ENCODE peak calls at places on chromosomes 7 and 10, in seven cellular contexts. R, S, J, H, A, F and G are unnamed samples.

GRCh38 chr7:106071356-106071998 is 40.6 kb downstream of the SYPL1 start:
- DNase-seq in F (no peak), S (no peak), H (peak), R (no peak), A (no peak), J (peak), G (peak)

GRCh38 chr7:104983620-104984539 is 30.1 kb upstream of the KMT2E start:
- DNase-seq in H (peak), R (peak), F (peak), S (peak), J (peak), A (peak), G (peak)

GRCh38 chr10:33776419-33776818 is 442.0 kb upstream of the NRP1 start:
- DNase-seq in J (no peak), A (no peak), R (no peak), F (no peak), H (no peak), S (no peak), G (no peak)

GRCh38 chr7:157339777-157340677 is 3.2 kb downstream of the DNAJB6 start:
- DNase-seq in A (peak), H (peak), R (peak), S (peak), J (peak), F (peak), G (peak)

GRCh38 chr7:16347461-16348192 is 73.7 kb downstream of the CRPPA start:
- DNase-seq in S (no peak), A (peak), H (no peak), J (peak), F (peak), R (no peak), G (peak)

GRCh38 chr7:142033154-142033553 is 37.5 kb downstream of the MGAM start:
- DNase-seq in J (no peak), S (no peak), F (no peak), A (no peak), H (no peak), R (no peak), G (no peak)

GRCh38 chr10:113844091-113844490 is 9.8 kb downstream of the DCLRE1A start:
- DNase-seq in S (no peak), A (no peak), F (peak), H (no peak), J (peak), R (no peak), G (no peak)

GRCh38 chr7:55187701-55188491 is 169.1 kb downstream of the EGFR start:
- DNase-seq in A (peak), H (no peak), J (no peak), F (peak), R (peak), S (no peak), G (no peak)

GRCh38 chr7:51022821-51023220 is 240.1 kb upstream of the GRB10 start:
- DNase-seq in F (no peak), R (no peak), S (no peak), A (no peak), H (no peak), J (no peak), G (no peak)

GRCh38 chr7:70178787-70179186 is 580.5 kb downstream of the AUTS2 start:
- DNase-seq in H (no peak), S (no peak), J (peak), F (no peak), A (peak), R (no peak), G (no peak)

GRCh38 chr7:103658055-103659010 is 212.3 kb upstream of the SLC26A5 start:
- DNase-seq in F (no peak), R (no peak), H (no peak), A (no peak), J (no peak), S (no peak), G (no peak)

GRCh38 chr7:135758531-135758932 is 9.9 kb upstream of the FAM180A start:
- DNase-seq in F (peak), A (no peak), J (peak), R (no peak), S (no peak), H (no peak), G (no peak)

GRCh38 chr10:56583316-56583715 is 222.3 kb upstream of the ZWINT start:
- DNase-seq in J (peak), F (no peak), A (no peak), R (no peak), S (no peak), H (no peak), G (no peak)

GRCh38 chr7:1961776-1962276 is 270.9 kb downstream of the MAD1L1 start:
- DNase-seq in S (no peak), J (peak), A (no peak), F (peak), H (no peak), R (no peak), G (peak)

GRCh38 chr10:30413996-30414576 is 19.9 kb upstream of the MAP3K8 start:
- DNase-seq in R (no peak), S (no peak), A (peak), J (peak), H (peak), F (peak), G (peak)

GRCh38 chr7:136870799-136871487 is 2.5 kb downstream of the CHRM2 start:
- DNase-seq in A (peak), J (no peak), S (peak), R (peak), H (no peak), F (no peak), G (no peak)

GRCh38 chr10:3704565-3705360 is 80.2 kb downstream of the KLF6 start:
- DNase-seq in H (no peak), A (no peak), R (no peak), F (no peak), S (no peak), J (peak), G (no peak)

GRCh38 chr10:79098596-79099015 is 29.8 kb downstream of the ZMIZ1 start:
- DNase-seq in J (no peak), R (no peak), S (no peak), H (peak), F (no peak), A (no peak), G (no peak)

GRCh38 chr7:80288175-80289122 is 153.8 kb downstream of the GNAI1 start:
- DNase-seq in S (no peak), A (no peak), H (no peak), J (no peak), R (no peak), F (peak), G (no peak)

GRCh38 chr7:1225462-1226154 is 7.1 kb upstream of the UNCX start:
- DNase-seq in A (peak), J (peak), S (peak), R (no peak), F (peak), H (no peak), G (no peak)

GRCh38 chr7:151665363-151665762 is 145.7 kb upstream of the RHEB start:
- DNase-seq in A (peak), S (no peak), J (no peak), R (peak), F (peak), H (no peak), G (no peak)

GRCh38 chr7:131071786-131072504 is 255.7 kb upstream of the MKLN1 start:
- DNase-seq in F (peak), H (peak), A (no peak), R (no peak), J (peak), S (peak), G (no peak)

GRCh38 chr7:94615641-94616040 is 40.3 kb downstream of the SGCE start:
- DNase-seq in S (no peak), H (no peak), A (no peak), F (no peak), J (no peak), R (no peak), G (no peak)

GRCh38 chr10:44369851-44370250 is 15.0 kb downstream of the CXCL12 start:
- DNase-seq in F (no peak), A (no peak), S (no peak), R (no peak), J (no peak), H (no peak), G (no peak)

GRCh38 chr7:1027285-1028043 is 16.9 kb upstream of the GPR146 start:
- DNase-seq in S (no peak), A (peak), J (peak), F (peak), H (peak), R (no peak), G (no peak)

DNA sequence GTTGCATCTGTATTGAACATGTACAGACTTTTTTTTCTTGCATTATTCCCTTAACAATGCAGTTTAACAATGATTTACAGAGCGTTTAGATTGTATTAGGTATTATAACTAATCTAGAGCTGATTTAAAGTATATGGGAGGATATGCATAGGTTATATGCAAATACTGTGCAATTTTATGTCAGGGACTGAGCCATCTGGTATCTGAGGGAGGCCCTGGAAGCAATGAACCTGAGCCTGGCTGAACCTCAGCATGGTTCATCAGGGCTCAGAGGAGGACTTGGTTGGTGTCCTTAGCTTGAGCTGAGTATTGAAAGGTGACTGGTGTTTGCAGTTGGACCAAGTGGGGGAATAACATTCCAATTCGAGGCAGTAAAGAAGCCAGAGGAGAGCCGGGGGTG is 4.8 kb downstream of the ADCK2 start:
- DNase-seq in S (no peak), H (peak), A (no peak), R (no peak), F (no peak), J (no peak), G (no peak)
- H3K4me3 ChIP-seq in S (no peak), H (peak), A (no peak), R (no peak), F (no peak), J (no peak), G (no peak)

GRCh38 chr7:111238891-111239290 is 148.0 kb downstream of the LRRN3 start:
- DNase-seq in J (no peak), F (no peak), R (no peak), A (no peak), H (no peak), S (no peak), G (no peak)
- H3K4me3 ChIP-seq in J (no peak), F (no peak), R (peak), A (no peak), H (no peak), S (no peak), G (no peak)

DNA sequence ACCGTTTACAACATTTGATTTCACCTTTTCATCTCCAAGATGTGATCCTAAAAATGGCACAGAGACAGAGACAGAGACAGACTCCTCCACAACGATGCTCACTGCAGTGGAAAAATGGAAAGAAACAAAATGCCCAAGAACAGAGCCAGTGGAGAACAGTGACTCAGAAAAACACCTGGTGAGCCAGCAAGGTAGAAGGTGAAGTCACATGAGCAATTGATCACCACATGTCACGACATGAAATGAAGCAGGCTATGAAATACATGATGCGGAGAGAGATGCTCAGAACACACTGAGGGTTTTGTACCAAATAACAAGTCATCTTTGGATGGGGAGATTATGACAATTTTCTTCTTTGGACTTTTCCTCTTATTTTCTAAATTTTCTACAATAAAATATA is 3.5 kb downstream of the MSMB start:
- DNase-seq in H (no peak), R (no peak), S (no peak), F (no peak), J (peak), A (no peak), G (no peak)
- H3K4me3 ChIP-seq in H (no peak), R (no peak), S (no peak), F (no peak), J (no peak), A (no peak), G (no peak)

GRCh38 chr7:95910341-95910740 is 138.0 kb downstream of the DYNC1I1 start:
- DNase-seq in J (no peak), S (no peak), R (no peak), A (no peak), H (no peak), F (no peak), G (no peak)

GRCh38 chr7:95905165-95905564 is 132.8 kb downstream of the DYNC1I1 start:
- DNase-seq in A (peak), F (no peak), R (no peak), H (no peak), S (no peak), J (peak), G (no peak)

GRCh38 chr7:95906871-95907270 is 134.5 kb downstream of the DYNC1I1 start:
- DNase-seq in J (no peak), A (no peak), S (no peak), H (no peak), R (no peak), F (no peak), G (peak)

GRCh38 chr7:95908499-95908898 is 136.1 kb downstream of the DYNC1I1 start:
- DNase-seq in A (no peak), R (no peak), S (no peak), F (no peak), J (no peak), H (no peak), G (no peak)

GRCh38 chr7:95907337-95907736 is 135.0 kb downstream of the DYNC1I1 start:
- DNase-seq in F (no peak), J (no peak), R (no peak), A (no peak), H (no peak), S (no peak), G (no peak)
- H3K4me3 ChIP-seq in F (no peak), J (no peak), R (no peak), A (no peak), H (no peak), S (no peak), G (no peak)

GRCh38 chr7:48188776-48189520 is 17.7 kb downstream of the ABCA13 start:
- DNase-seq in R (no peak), A (no peak), H (no peak), S (no peak), J (no peak), F (peak), G (no peak)
- H3K4me3 ChIP-seq in R (no peak), A (no peak), H (no peak), S (no peak), J (no peak), F (no peak), G (no peak)

DNA sequence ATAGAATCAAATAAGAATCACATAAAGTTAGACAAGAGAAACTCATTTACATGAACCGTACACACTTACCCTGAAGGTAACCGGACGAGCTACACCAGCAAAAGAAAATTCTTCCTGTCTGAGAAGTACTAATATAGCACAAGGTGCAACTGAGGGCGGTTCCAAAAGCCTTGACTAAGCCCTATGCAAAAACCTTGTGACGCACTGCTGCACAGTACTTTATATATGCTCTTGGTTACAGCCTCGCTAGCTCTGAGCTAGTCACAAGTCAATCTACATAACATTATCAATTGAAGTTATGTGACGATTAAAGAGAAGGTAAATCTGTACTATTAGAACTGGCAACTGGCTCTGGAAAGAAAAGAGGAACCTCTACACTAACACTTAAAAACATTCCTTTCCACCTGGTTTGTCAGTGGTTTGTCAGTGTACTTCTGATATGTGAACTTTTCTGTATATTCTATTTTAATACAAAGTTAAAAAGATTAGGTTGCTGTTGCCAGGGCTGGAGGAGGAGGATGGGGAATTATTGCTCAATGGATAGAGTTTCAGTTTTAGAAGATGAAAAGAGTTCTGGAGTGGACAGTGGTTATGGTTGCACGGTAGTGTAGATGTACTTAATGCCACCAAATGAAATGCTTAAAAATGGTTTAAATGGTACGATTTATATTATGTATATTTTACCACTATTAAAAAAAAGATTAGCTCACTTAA is 21.6 kb downstream of the NT5C3A start:
- DNase-seq in J (peak), H (peak), R (no peak), F (peak), A (peak), S (no peak), G (no peak)
- H3K4me3 ChIP-seq in J (peak), H (peak), R (peak), F (no peak), A (no peak), S (no peak), G (no peak)

GRCh38 chr7:5776894-5777645 is 4.4 kb downstream of the RNF216 start:
- DNase-seq in F (no peak), J (no peak), R (peak), H (no peak), S (no peak), A (no peak), G (no peak)

GRCh38 chr7:5780801-5781496 is 514 bp downstream of the RNF216 start:
- DNase-seq in J (peak), R (peak), S (peak), H (peak), A (peak), F (peak), G (no peak)

GRCh38 chr7:5779108-5779507 is 2.4 kb downstream of the RNF216 start:
- DNase-seq in S (no peak), H (no peak), R (no peak), F (no peak), A (no peak), J (no peak), G (no peak)

GRCh38 chr7:5774790-5775189 is 6.7 kb downstream of the RNF216 start:
- DNase-seq in H (no peak), S (no peak), J (no peak), R (peak), F (no peak), A (no peak), G (no peak)

DNA sequence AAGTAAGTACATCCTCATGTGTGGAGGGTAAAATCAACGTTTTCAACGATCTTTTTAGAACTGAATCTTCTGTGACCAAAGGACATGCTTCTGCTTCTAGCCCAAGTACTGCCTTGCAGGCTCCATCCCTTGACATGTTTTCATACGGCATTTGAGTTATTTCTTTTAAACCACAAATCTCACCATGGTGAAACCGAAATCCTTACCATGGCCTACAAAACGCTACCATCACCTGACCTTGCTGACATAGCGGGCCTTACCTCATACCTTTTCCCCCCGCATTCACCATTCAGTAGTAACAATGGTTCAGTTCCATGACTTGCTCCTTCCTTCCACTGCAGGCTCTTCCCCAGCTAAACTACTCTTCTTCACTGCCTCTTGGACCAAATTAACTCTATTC is 3.5 kb downstream of the RNF216 start:
- DNase-seq in S (no peak), R (peak), F (no peak), A (no peak), J (no peak), H (no peak), G (no peak)
- H3K4me3 ChIP-seq in S (no peak), R (no peak), F (no peak), A (no peak), J (no peak), H (no peak), G (no peak)

GRCh38 chr10:133196936-133197758 is 32.9 kb upstream of the UTF1 start:
- DNase-seq in J (no peak), A (no peak), F (no peak), R (no peak), H (no peak), S (no peak), G (no peak)

GRCh38 chr10:133196221-133196920 is 33.6 kb upstream of the UTF1 start:
- DNase-seq in A (no peak), R (no peak), H (no peak), F (no peak), S (no peak), J (no peak), G (no peak)

GRCh38 chr10:133195611-133196010 is 34.4 kb upstream of the UTF1 start:
- DNase-seq in J (no peak), A (no peak), S (no peak), R (no peak), H (no peak), F (no peak), G (no peak)

GRCh38 chr10:133197786-133198185 is 32.2 kb upstream of the UTF1 start:
- DNase-seq in H (no peak), R (no peak), F (no peak), S (no peak), J (no peak), A (no peak), G (no peak)

GRCh38 chr10:133195096-133195495 is 34.9 kb upstream of the UTF1 start:
- DNase-seq in S (no peak), J (no peak), F (no peak), R (no peak), A (no peak), H (no peak), G (no peak)
- H3K4me3 ChIP-seq in S (no peak), J (no peak), F (no peak), R (no peak), A (no peak), H (no peak), G (no peak)

GRCh38 chr7:121006731-121007315 is 18.3 kb downstream of the CPED1 start:
- DNase-seq in A (no peak), H (no peak), F (peak), S (no peak), R (no peak), J (no peak), G (no peak)
- H3K4me3 ChIP-seq in A (no peak), H (no peak), F (no peak), S (no peak), R (no peak), J (no peak), G (no peak)